ENCODE peak calls at places on chromosomes 3 and 15, in nine cellular contexts. One of them, this sample, is unnamed. For H3K4me1, the result is how much of the 10 kb centered on the place peaks cover.

GRCh38 chr3:53045107-53045783 is 628 bp downstream of the SFMBT1 start:
- DNase-seq in IMR-90: peak
- DNase-seq in CD8-positive, alpha-beta memory T cell: peak
- DNase-seq in right atrium auricular region: no peak
- DNase-seq in neural progenitor cell: peak
- DNase-seq in psoas muscle: peak
- DNase-seq in mucosa of descending colon: peak
- DNase-seq in body of pancreas: peak
- DNase-seq in mammary epithelial cell: no peak
- DNase-seq in this sample: peak

GRCh38 chr3:158110658-158111018 is 749 bp downstream of the RSRC1 start:
- DNase-seq in neural progenitor cell: no peak
- DNase-seq in IMR-90: no peak
- DNase-seq in psoas muscle: no peak
- DNase-seq in mammary epithelial cell: no peak
- DNase-seq in right atrium auricular region: no peak
- DNase-seq in body of pancreas: no peak
- DNase-seq in mucosa of descending colon: no peak
- DNase-seq in CD8-positive, alpha-beta memory T cell: no peak
- DNase-seq in this sample: no peak

GRCh38 chr15:34366271-34367043 is 539 bp downstream of the LPCAT4 start:
- DNase-seq in mucosa of descending colon: peak
- DNase-seq in body of pancreas: peak
- DNase-seq in CD8-positive, alpha-beta memory T cell: peak
- DNase-seq in right atrium auricular region: no peak
- DNase-seq in neural progenitor cell: peak
- DNase-seq in IMR-90: peak
- DNase-seq in mammary epithelial cell: peak
- DNase-seq in psoas muscle: peak
- DNase-seq in this sample: peak

GRCh38 chr3:70849911-70850699 is 537.7 kb upstream of the MDFIC2 start:
- DNase-seq in IMR-90: peak
- DNase-seq in psoas muscle: no peak
- DNase-seq in right atrium auricular region: no peak
- DNase-seq in mucosa of descending colon: no peak
- DNase-seq in CD8-positive, alpha-beta memory T cell: no peak
- DNase-seq in body of pancreas: no peak
- DNase-seq in mammary epithelial cell: peak
- DNase-seq in neural progenitor cell: no peak
- DNase-seq in this sample: peak

GRCh38 chr3:190534386-190534785 is 20.5 kb downstream of the IL1RAP start:
- DNase-seq in CD8-positive, alpha-beta memory T cell: no peak
- DNase-seq in right atrium auricular region: no peak
- DNase-seq in IMR-90: no peak
- DNase-seq in psoas muscle: no peak
- DNase-seq in neural progenitor cell: no peak
- DNase-seq in mammary epithelial cell: peak
- DNase-seq in mucosa of descending colon: no peak
- DNase-seq in body of pancreas: no peak
- DNase-seq in this sample: no peak

GRCh38 chr3:38544926-38545325 is 48.8 kb downstream of the EXOG start:
- DNase-seq in mammary epithelial cell: no peak
- DNase-seq in CD8-positive, alpha-beta memory T cell: no peak
- DNase-seq in right atrium auricular region: no peak
- DNase-seq in psoas muscle: no peak
- DNase-seq in body of pancreas: no peak
- DNase-seq in mucosa of descending colon: no peak
- DNase-seq in neural progenitor cell: no peak
- DNase-seq in IMR-90: no peak
- DNase-seq in this sample: no peak

GRCh38 chr3:141094851-141095545 is 43.9 kb downstream of the SPSB4 start:
- DNase-seq in right atrium auricular region: peak
- DNase-seq in psoas muscle: peak
- DNase-seq in neural progenitor cell: peak
- DNase-seq in body of pancreas: peak
- DNase-seq in mucosa of descending colon: peak
- DNase-seq in mammary epithelial cell: no peak
- DNase-seq in IMR-90: peak
- DNase-seq in CD8-positive, alpha-beta memory T cell: no peak
- DNase-seq in this sample: peak

GRCh38 chr15:58771621-58772235 is 626 bp downstream of the MINDY2 start:
- DNase-seq in neural progenitor cell: peak
- DNase-seq in mammary epithelial cell: peak
- DNase-seq in psoas muscle: peak
- DNase-seq in mucosa of descending colon: peak
- DNase-seq in body of pancreas: peak
- DNase-seq in right atrium auricular region: no peak
- DNase-seq in CD8-positive, alpha-beta memory T cell: no peak
- DNase-seq in IMR-90: no peak
- DNase-seq in this sample: peak

GRCh38 chr15:74385442-74386132 is 18.1 kb upstream of the CYP11A1 start:
- DNase-seq in mammary epithelial cell: no peak
- DNase-seq in neural progenitor cell: no peak
- DNase-seq in body of pancreas: no peak
- DNase-seq in right atrium auricular region: no peak
- DNase-seq in IMR-90: no peak
- DNase-seq in CD8-positive, alpha-beta memory T cell: no peak
- DNase-seq in mucosa of descending colon: no peak
- DNase-seq in psoas muscle: no peak
- DNase-seq in this sample: no peak

GRCh38 chr3:130442284-130442683 is 74.7 kb upstream of the COL6A6 start:
- DNase-seq in mucosa of descending colon: no peak
- DNase-seq in neural progenitor cell: peak
- DNase-seq in mammary epithelial cell: no peak
- DNase-seq in psoas muscle: no peak
- DNase-seq in body of pancreas: no peak
- DNase-seq in CD8-positive, alpha-beta memory T cell: no peak
- DNase-seq in right atrium auricular region: no peak
- DNase-seq in IMR-90: no peak
- DNase-seq in this sample: no peak

GRCh38 chr15:71790081-71790480 is 20.3 kb upstream of the NR2E3 start:
- DNase-seq in neural progenitor cell: no peak
- DNase-seq in mammary epithelial cell: peak
- DNase-seq in IMR-90: peak
- DNase-seq in psoas muscle: no peak
- DNase-seq in CD8-positive, alpha-beta memory T cell: no peak
- DNase-seq in body of pancreas: peak
- DNase-seq in right atrium auricular region: no peak
- DNase-seq in mucosa of descending colon: no peak
- DNase-seq in this sample: peak

GRCh38 chr15:95202569-95203349 is 971.4 kb downstream of the MCTP2 start:
- DNase-seq in right atrium auricular region: no peak
- DNase-seq in psoas muscle: no peak
- DNase-seq in neural progenitor cell: no peak
- DNase-seq in mucosa of descending colon: no peak
- DNase-seq in mammary epithelial cell: no peak
- DNase-seq in IMR-90: peak
- DNase-seq in body of pancreas: no peak
- DNase-seq in CD8-positive, alpha-beta memory T cell: no peak
- DNase-seq in this sample: no peak

GRCh38 chr3:39134305-39134704 is 19.1 kb downstream of the CSRNP1 start:
- DNase-seq in body of pancreas: peak
- DNase-seq in mucosa of descending colon: no peak
- DNase-seq in CD8-positive, alpha-beta memory T cell: no peak
- DNase-seq in mammary epithelial cell: no peak
- DNase-seq in neural progenitor cell: no peak
- DNase-seq in IMR-90: no peak
- DNase-seq in right atrium auricular region: no peak
- DNase-seq in psoas muscle: no peak
- DNase-seq in this sample: no peak

GRCh38 chr3:188177721-188178120 is 23.8 kb downstream of the LPP start:
- DNase-seq in CD8-positive, alpha-beta memory T cell: no peak
- DNase-seq in psoas muscle: no peak
- DNase-seq in right atrium auricular region: no peak
- DNase-seq in neural progenitor cell: no peak
- DNase-seq in body of pancreas: no peak
- DNase-seq in IMR-90: no peak
- DNase-seq in mucosa of descending colon: no peak
- DNase-seq in mammary epithelial cell: no peak
- DNase-seq in this sample: no peak

GRCh38 chr3:188171682-188172467 is 17.9 kb downstream of the LPP start:
- DNase-seq in body of pancreas: no peak
- DNase-seq in right atrium auricular region: no peak
- DNase-seq in neural progenitor cell: no peak
- DNase-seq in IMR-90: no peak
- DNase-seq in CD8-positive, alpha-beta memory T cell: no peak
- DNase-seq in mucosa of descending colon: no peak
- DNase-seq in psoas muscle: no peak
- DNase-seq in mammary epithelial cell: no peak
- DNase-seq in this sample: no peak

GRCh38 chr3:188176476-188176875 is 22.5 kb downstream of the LPP start:
- DNase-seq in body of pancreas: no peak
- DNase-seq in right atrium auricular region: no peak
- DNase-seq in psoas muscle: no peak
- DNase-seq in mucosa of descending colon: no peak
- DNase-seq in IMR-90: no peak
- DNase-seq in neural progenitor cell: no peak
- DNase-seq in mammary epithelial cell: no peak
- DNase-seq in CD8-positive, alpha-beta memory T cell: no peak
- DNase-seq in this sample: no peak

GRCh38 chr3:188176884-188177283 is 22.9 kb downstream of the LPP start:
- DNase-seq in right atrium auricular region: no peak
- DNase-seq in body of pancreas: no peak
- DNase-seq in CD8-positive, alpha-beta memory T cell: no peak
- DNase-seq in mucosa of descending colon: no peak
- DNase-seq in mammary epithelial cell: no peak
- DNase-seq in IMR-90: no peak
- DNase-seq in psoas muscle: no peak
- DNase-seq in neural progenitor cell: no peak
- DNase-seq in this sample: no peak

DNA sequence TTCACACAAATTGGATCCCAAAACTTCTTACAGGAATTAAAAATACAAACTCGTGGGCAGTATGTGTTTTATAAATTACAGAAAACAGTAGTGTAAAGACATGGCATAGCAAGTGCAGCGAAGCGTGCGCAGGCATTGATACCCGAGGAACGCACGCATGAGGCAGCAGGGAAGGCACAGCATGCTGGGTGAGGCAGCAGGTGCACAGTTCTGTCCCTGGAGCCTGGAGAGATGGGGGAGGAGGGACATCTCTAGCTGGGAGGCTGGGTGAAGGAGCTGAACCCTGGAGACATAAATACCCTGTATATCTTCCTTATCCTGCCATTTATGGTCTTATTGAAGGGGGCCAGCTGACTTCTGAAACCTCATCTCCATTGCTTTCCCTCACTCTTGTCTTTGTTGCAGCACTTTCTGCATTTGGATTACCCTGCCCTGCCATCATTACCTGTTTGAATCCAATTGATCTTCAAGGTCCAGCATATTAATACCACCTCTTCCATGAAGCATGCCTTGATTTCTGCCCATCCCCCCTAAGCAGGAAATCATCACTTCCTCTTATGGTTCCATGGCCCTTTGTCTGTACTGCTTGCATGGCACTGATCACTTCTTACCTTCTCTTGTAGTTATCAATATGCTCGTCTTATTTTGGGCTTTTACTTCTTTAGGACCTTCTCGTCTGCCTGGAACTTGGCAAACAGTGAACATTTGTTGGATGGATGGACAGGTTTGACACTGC is 20.5 kb downstream of the LPP start:
- DNase-seq in mammary epithelial cell: no peak
- DNase-seq in CD8-positive, alpha-beta memory T cell: no peak
- DNase-seq in neural progenitor cell: no peak
- DNase-seq in right atrium auricular region: no peak
- DNase-seq in body of pancreas: no peak
- DNase-seq in psoas muscle: no peak
- DNase-seq in IMR-90: no peak
- DNase-seq in mucosa of descending colon: no peak
- DNase-seq in this sample: no peak
- H3K4me1 ChIP-seq in mammary epithelial cell: under half
- H3K4me1 ChIP-seq in CD8-positive, alpha-beta memory T cell: under half
- H3K4me1 ChIP-seq in neural progenitor cell: under half
- H3K4me1 ChIP-seq in right atrium auricular region: half or more
- H3K4me1 ChIP-seq in body of pancreas: under half
- H3K4me1 ChIP-seq in psoas muscle: under half
- H3K4me1 ChIP-seq in IMR-90: under half
- H3K4me1 ChIP-seq in mucosa of descending colon: half or more
- H3K4me1 ChIP-seq in this sample: under half

DNA sequence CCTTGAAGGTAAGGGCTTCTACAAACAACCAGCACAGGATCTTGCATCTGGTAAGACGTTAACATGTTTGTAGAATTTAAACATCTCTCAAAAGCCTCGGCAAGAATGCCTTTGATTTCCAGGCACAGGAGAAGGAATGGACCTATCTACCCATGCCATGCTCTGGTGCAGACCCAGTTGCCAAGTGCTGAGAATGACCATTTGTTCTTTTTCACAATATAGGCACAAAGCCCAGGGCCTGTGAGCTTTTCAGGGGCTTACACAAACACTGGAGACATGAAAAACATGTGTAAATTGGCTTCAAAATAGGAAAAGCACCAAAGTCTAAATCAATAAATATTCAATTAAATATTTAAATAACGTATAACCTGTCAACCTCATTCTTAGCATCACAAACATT is 266.9 kb upstream of the TTC14 start:
- DNase-seq in body of pancreas: no peak
- DNase-seq in IMR-90: no peak
- DNase-seq in mammary epithelial cell: no peak
- DNase-seq in right atrium auricular region: no peak
- DNase-seq in psoas muscle: no peak
- DNase-seq in mucosa of descending colon: no peak
- DNase-seq in neural progenitor cell: no peak
- DNase-seq in CD8-positive, alpha-beta memory T cell: no peak
- DNase-seq in this sample: no peak
- H3K4me3 ChIP-seq in body of pancreas: no peak
- H3K4me3 ChIP-seq in IMR-90: no peak
- H3K4me3 ChIP-seq in mammary epithelial cell: no peak
- H3K4me3 ChIP-seq in right atrium auricular region: no peak
- H3K4me3 ChIP-seq in psoas muscle: no peak
- H3K4me3 ChIP-seq in mucosa of descending colon: no peak
- H3K4me3 ChIP-seq in neural progenitor cell: no peak
- H3K4me3 ChIP-seq in CD8-positive, alpha-beta memory T cell: no peak
- H3K4me3 ChIP-seq in this sample: no peak

GRCh38 chr15:98649996-98650870 is 1.9 kb downstream of the IGF1R start:
- DNase-seq in right atrium auricular region: peak
- DNase-seq in CD8-positive, alpha-beta memory T cell: peak
- DNase-seq in psoas muscle: peak
- DNase-seq in mammary epithelial cell: peak
- DNase-seq in neural progenitor cell: peak
- DNase-seq in body of pancreas: peak
- DNase-seq in mucosa of descending colon: peak
- DNase-seq in IMR-90: peak
- DNase-seq in this sample: peak
- H3K4me1 ChIP-seq in right atrium auricular region: under half
- H3K4me1 ChIP-seq in CD8-positive, alpha-beta memory T cell: under half
- H3K4me1 ChIP-seq in psoas muscle: under half
- H3K4me1 ChIP-seq in mammary epithelial cell: under half
- H3K4me1 ChIP-seq in neural progenitor cell: under half
- H3K4me1 ChIP-seq in body of pancreas: under half
- H3K4me1 ChIP-seq in mucosa of descending colon: under half
- H3K4me1 ChIP-seq in IMR-90: under half
- H3K4me1 ChIP-seq in this sample: under half

DNA sequence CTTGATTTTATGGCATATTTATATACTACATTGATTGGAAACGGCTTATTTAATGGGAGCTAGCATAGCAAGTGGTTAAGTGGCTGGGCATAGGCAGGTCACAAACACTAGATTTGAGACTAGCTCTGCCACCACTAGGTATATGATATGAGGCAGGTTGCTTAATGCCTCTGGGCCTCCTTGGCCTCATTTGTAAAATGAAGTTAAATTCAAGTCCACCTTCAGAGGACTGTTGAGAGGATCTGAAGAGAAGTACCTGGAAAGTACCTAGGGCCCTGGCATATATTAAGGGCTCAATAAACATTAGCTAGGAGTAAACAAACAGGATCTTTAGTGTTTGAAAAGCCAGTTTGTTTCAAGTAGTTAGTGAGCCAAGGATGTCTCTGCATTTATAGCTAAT is 166.4 kb upstream of the FEZF2 start:
- DNase-seq in mammary epithelial cell: no peak
- DNase-seq in psoas muscle: no peak
- DNase-seq in mucosa of descending colon: no peak
- DNase-seq in IMR-90: no peak
- DNase-seq in CD8-positive, alpha-beta memory T cell: no peak
- DNase-seq in right atrium auricular region: no peak
- DNase-seq in body of pancreas: no peak
- DNase-seq in neural progenitor cell: no peak
- DNase-seq in this sample: no peak
- H3K4me3 ChIP-seq in mammary epithelial cell: no peak
- H3K4me3 ChIP-seq in psoas muscle: no peak
- H3K4me3 ChIP-seq in mucosa of descending colon: no peak
- H3K4me3 ChIP-seq in IMR-90: no peak
- H3K4me3 ChIP-seq in CD8-positive, alpha-beta memory T cell: no peak
- H3K4me3 ChIP-seq in right atrium auricular region: no peak
- H3K4me3 ChIP-seq in body of pancreas: no peak
- H3K4me3 ChIP-seq in neural progenitor cell: no peak
- H3K4me3 ChIP-seq in this sample: no peak